ENCODE peak calls at places on chromosomes 7 and 10, in six cellular contexts. One of them, this sample, is unnamed.

GRCh38 chr10:27225011-27225590 is 15.5 kb downstream of the ACBD5 start:
- DNase-seq in DMS153: no peak
- DNase-seq in cardiac muscle cell: no peak
- DNase-seq in PC-9: no peak
- DNase-seq in ACHN: no peak
- DNase-seq in stimulated activated CD8-positive, alpha-beta memory T cell treated with anti-CD3 and anti-CD28 coated beads, Interleukin-2, amount 100 ng/mL, for 1 hour: no peak
- DNase-seq in this sample: no peak

GRCh38 chr10:133520193-133520738 is 6.9 kb upstream of the CYP2E1 start:
- DNase-seq in DMS153: peak; percentile 40
- DNase-seq in cardiac muscle cell: peak; percentile 62
- DNase-seq in PC-9: peak; percentile 83
- DNase-seq in ACHN: peak; percentile 87
- DNase-seq in stimulated activated CD8-positive, alpha-beta memory T cell treated with anti-CD3 and anti-CD28 coated beads, Interleukin-2, amount 100 ng/mL, for 1 hour: peak; percentile 83
- DNase-seq in this sample: peak; percentile 90

GRCh38 chr7:25758559-25758958 is 393.4 kb upstream of the NFE2L3 start:
- DNase-seq in DMS153: peak; percentile 65
- DNase-seq in cardiac muscle cell: no peak
- DNase-seq in PC-9: no peak
- DNase-seq in ACHN: no peak
- DNase-seq in stimulated activated CD8-positive, alpha-beta memory T cell treated with anti-CD3 and anti-CD28 coated beads, Interleukin-2, amount 100 ng/mL, for 1 hour: no peak
- DNase-seq in this sample: no peak

GRCh38 chr7:142569851-142570250 is 179.4 kb upstream of the PRSS1 start:
- DNase-seq in DMS153: no peak
- DNase-seq in cardiac muscle cell: peak; percentile 56
- DNase-seq in PC-9: no peak
- DNase-seq in ACHN: no peak
- DNase-seq in stimulated activated CD8-positive, alpha-beta memory T cell treated with anti-CD3 and anti-CD28 coated beads, Interleukin-2, amount 100 ng/mL, for 1 hour: no peak
- DNase-seq in this sample: no peak

GRCh38 chr7:104241581-104241980 is 33.8 kb upstream of the ORC5 start:
- DNase-seq in DMS153: no peak
- DNase-seq in cardiac muscle cell: no peak
- DNase-seq in PC-9: no peak
- DNase-seq in ACHN: no peak
- DNase-seq in stimulated activated CD8-positive, alpha-beta memory T cell treated with anti-CD3 and anti-CD28 coated beads, Interleukin-2, amount 100 ng/mL, for 1 hour: no peak
- DNase-seq in this sample: no peak

GRCh38 chr10:65496541-65496940 is 1429.3 kb upstream of the LRRTM3 start:
- DNase-seq in DMS153: no peak
- DNase-seq in cardiac muscle cell: no peak
- DNase-seq in PC-9: no peak
- DNase-seq in ACHN: no peak
- DNase-seq in stimulated activated CD8-positive, alpha-beta memory T cell treated with anti-CD3 and anti-CD28 coated beads, Interleukin-2, amount 100 ng/mL, for 1 hour: no peak
- DNase-seq in this sample: no peak

GRCh38 chr7:20561908-20562307 is 53.6 kb upstream of the ABCB5 start:
- DNase-seq in DMS153: no peak
- DNase-seq in cardiac muscle cell: peak; percentile 19
- DNase-seq in PC-9: no peak
- DNase-seq in ACHN: no peak
- DNase-seq in stimulated activated CD8-positive, alpha-beta memory T cell treated with anti-CD3 and anti-CD28 coated beads, Interleukin-2, amount 100 ng/mL, for 1 hour: no peak
- DNase-seq in this sample: no peak

GRCh38 chr10:6144609-6145413 is 56.0 kb downstream of the RBM17 start:
- DNase-seq in DMS153: no peak
- DNase-seq in cardiac muscle cell: peak; percentile 88
- DNase-seq in PC-9: peak; percentile 82
- DNase-seq in ACHN: peak; percentile 81
- DNase-seq in stimulated activated CD8-positive, alpha-beta memory T cell treated with anti-CD3 and anti-CD28 coated beads, Interleukin-2, amount 100 ng/mL, for 1 hour: peak; percentile 73
- DNase-seq in this sample: peak; percentile 85

GRCh38 chr7:151876112-151876898 is 610 bp downstream of the PRKAG2 start:
- DNase-seq in DMS153: peak; percentile 12
- DNase-seq in cardiac muscle cell: peak; percentile 15
- DNase-seq in PC-9: peak; percentile 61
- DNase-seq in ACHN: peak; percentile 73
- DNase-seq in stimulated activated CD8-positive, alpha-beta memory T cell treated with anti-CD3 and anti-CD28 coated beads, Interleukin-2, amount 100 ng/mL, for 1 hour: peak; percentile 12
- DNase-seq in this sample: peak; percentile 59

GRCh38 chr7:73353243-73353642 is 25.3 kb downstream of the FKBP6 start:
- DNase-seq in DMS153: no peak
- DNase-seq in cardiac muscle cell: no peak
- DNase-seq in PC-9: no peak
- DNase-seq in ACHN: no peak
- DNase-seq in stimulated activated CD8-positive, alpha-beta memory T cell treated with anti-CD3 and anti-CD28 coated beads, Interleukin-2, amount 100 ng/mL, for 1 hour: no peak
- DNase-seq in this sample: no peak

GRCh38 chr10:3173173-3173878 is 744 bp upstream of the PITRM1 start:
- DNase-seq in DMS153: peak; percentile 90
- DNase-seq in cardiac muscle cell: no peak
- DNase-seq in PC-9: peak; percentile 98
- DNase-seq in ACHN: no peak
- DNase-seq in stimulated activated CD8-positive, alpha-beta memory T cell treated with anti-CD3 and anti-CD28 coated beads, Interleukin-2, amount 100 ng/mL, for 1 hour: no peak
- DNase-seq in this sample: no peak

GRCh38 chr10:126634347-126634746 is 36.1 kb downstream of the C10orf90 start:
- DNase-seq in DMS153: no peak
- DNase-seq in cardiac muscle cell: no peak
- DNase-seq in PC-9: no peak
- DNase-seq in ACHN: no peak
- DNase-seq in stimulated activated CD8-positive, alpha-beta memory T cell treated with anti-CD3 and anti-CD28 coated beads, Interleukin-2, amount 100 ng/mL, for 1 hour: no peak
- DNase-seq in this sample: no peak

This sample was measured in activated B cell treated with CpG ODN at 0.5 μM for 24 hours.